ENCODE peak calls at places on chromosomes 6 and 20, in ten cellular contexts. One of them, this sample, is unnamed. For H3K9me3, H3K4me1 and H3K36me3, the result is how much of the 10 kb centered on the place peaks cover.

GRCh38 chr6:30206799-30207618 is 6.2 kb downstream of the TRIM26 start:
- DNase-seq in IMR-90: peak
- DNase-seq in psoas muscle: no peak
- DNase-seq in PC-9: peak
- DNase-seq in pancreas: no peak
- DNase-seq in ascending aorta: no peak
- DNase-seq in lung: peak
- DNase-seq in tibial artery: no peak
- DNase-seq in NT2/D1: no peak
- DNase-seq in GM12878: no peak
- DNase-seq in this sample: no peak

GRCh38 chr6:129181001-129181400 is 298.1 kb downstream of the LAMA2 start:
- DNase-seq in IMR-90: no peak
- DNase-seq in psoas muscle: no peak
- DNase-seq in PC-9: no peak
- DNase-seq in pancreas: no peak
- DNase-seq in ascending aorta: no peak
- DNase-seq in lung: no peak
- DNase-seq in tibial artery: no peak
- DNase-seq in NT2/D1: no peak
- DNase-seq in GM12878: no peak
- DNase-seq in this sample: no peak

GRCh38 chr6:137145421-137145820 is 28.0 kb downstream of the IL22RA2 start:
- DNase-seq in IMR-90: no peak
- DNase-seq in psoas muscle: no peak
- DNase-seq in PC-9: no peak
- DNase-seq in pancreas: no peak
- DNase-seq in ascending aorta: no peak
- DNase-seq in lung: no peak
- DNase-seq in tibial artery: no peak
- DNase-seq in NT2/D1: no peak
- DNase-seq in GM12878: no peak
- DNase-seq in this sample: no peak

GRCh38 chr6:74369556-74369993 is 673.6 kb downstream of the CD109 start:
- DNase-seq in IMR-90: peak
- DNase-seq in psoas muscle: no peak
- DNase-seq in PC-9: no peak
- DNase-seq in pancreas: no peak
- DNase-seq in ascending aorta: no peak
- DNase-seq in lung: no peak
- DNase-seq in tibial artery: no peak
- DNase-seq in NT2/D1: no peak
- DNase-seq in GM12878: no peak
- DNase-seq in this sample: no peak

GRCh38 chr6:149854532-149854931 is 9.6 kb downstream of the LRP11 start:
- DNase-seq in IMR-90: no peak
- DNase-seq in psoas muscle: no peak
- DNase-seq in PC-9: peak
- DNase-seq in pancreas: no peak
- DNase-seq in ascending aorta: no peak
- DNase-seq in lung: peak
- DNase-seq in tibial artery: no peak
- DNase-seq in NT2/D1: no peak
- DNase-seq in GM12878: no peak
- DNase-seq in this sample: no peak

GRCh38 chr6:56311086-56311485 is 63.7 kb upstream of the COL21A1 start:
- DNase-seq in IMR-90: no peak
- DNase-seq in psoas muscle: no peak
- DNase-seq in PC-9: no peak
- DNase-seq in pancreas: no peak
- DNase-seq in ascending aorta: no peak
- DNase-seq in lung: no peak
- DNase-seq in tibial artery: no peak
- DNase-seq in NT2/D1: no peak
- DNase-seq in GM12878: no peak
- DNase-seq in this sample: no peak

GRCh38 chr6:150863213-150863928 is 2.1 kb upstream of the MTHFD1L start:
- DNase-seq in IMR-90: no peak
- DNase-seq in psoas muscle: no peak
- DNase-seq in PC-9: no peak
- DNase-seq in pancreas: no peak
- DNase-seq in ascending aorta: peak
- DNase-seq in lung: no peak
- DNase-seq in tibial artery: no peak
- DNase-seq in NT2/D1: no peak
- DNase-seq in GM12878: no peak
- DNase-seq in this sample: no peak

GRCh38 chr6:77231438-77232305 is 231.6 kb downstream of the HTR1B start:
- DNase-seq in IMR-90: peak
- DNase-seq in psoas muscle: no peak
- DNase-seq in PC-9: no peak
- DNase-seq in pancreas: no peak
- DNase-seq in ascending aorta: no peak
- DNase-seq in lung: peak
- DNase-seq in tibial artery: no peak
- DNase-seq in NT2/D1: no peak
- DNase-seq in GM12878: no peak
- DNase-seq in this sample: no peak

GRCh38 chr20:63529861-63530787 is 7.1 kb downstream of the PTK6 start:
- DNase-seq in IMR-90: no peak
- DNase-seq in psoas muscle: peak
- DNase-seq in PC-9: no peak
- DNase-seq in pancreas: no peak
- DNase-seq in ascending aorta: no peak
- DNase-seq in lung: no peak
- DNase-seq in tibial artery: no peak
- DNase-seq in NT2/D1: no peak
- DNase-seq in GM12878: no peak
- DNase-seq in this sample: no peak

GRCh38 chr6:20432692-20433091 is 31.0 kb downstream of the E2F3 start:
- DNase-seq in IMR-90: no peak
- DNase-seq in psoas muscle: no peak
- DNase-seq in PC-9: no peak
- DNase-seq in pancreas: no peak
- DNase-seq in ascending aorta: no peak
- DNase-seq in lung: no peak
- DNase-seq in tibial artery: no peak
- DNase-seq in NT2/D1: no peak
- DNase-seq in GM12878: no peak
- DNase-seq in this sample: no peak

GRCh38 chr6:22442826-22443225 is 126.5 kb upstream of the HDGFL1 start:
- DNase-seq in IMR-90: peak
- DNase-seq in psoas muscle: no peak
- DNase-seq in PC-9: no peak
- DNase-seq in pancreas: no peak
- DNase-seq in ascending aorta: no peak
- DNase-seq in lung: no peak
- DNase-seq in tibial artery: no peak
- DNase-seq in NT2/D1: no peak
- DNase-seq in GM12878: no peak
- DNase-seq in this sample: no peak

GRCh38 chr6:132712366-132712765 is 1.5 kb downstream of the VNN1 start:
- DNase-seq in IMR-90: peak
- DNase-seq in psoas muscle: no peak
- DNase-seq in PC-9: peak
- DNase-seq in pancreas: no peak
- DNase-seq in ascending aorta: no peak
- DNase-seq in lung: no peak
- DNase-seq in tibial artery: no peak
- DNase-seq in NT2/D1: no peak
- DNase-seq in GM12878: no peak
- DNase-seq in this sample: no peak

GRCh38 chr6:121748376-121748775 is 312.9 kb downstream of the GJA1 start:
- DNase-seq in IMR-90: peak
- DNase-seq in psoas muscle: no peak
- DNase-seq in PC-9: no peak
- DNase-seq in pancreas: no peak
- DNase-seq in ascending aorta: no peak
- DNase-seq in lung: no peak
- DNase-seq in tibial artery: no peak
- DNase-seq in NT2/D1: no peak
- DNase-seq in GM12878: no peak
- DNase-seq in this sample: no peak

GRCh38 chr6:34301408-34301807 is 52.6 kb upstream of the SMIM29 start:
- DNase-seq in IMR-90: peak
- DNase-seq in psoas muscle: peak
- DNase-seq in PC-9: no peak
- DNase-seq in pancreas: peak
- DNase-seq in ascending aorta: peak
- DNase-seq in lung: peak
- DNase-seq in tibial artery: peak
- DNase-seq in NT2/D1: no peak
- DNase-seq in GM12878: no peak
- DNase-seq in this sample: no peak

GRCh38 chr20:63955281-63955845 is 853 bp downstream of the UCKL1 start:
- DNase-seq in IMR-90: no peak
- DNase-seq in psoas muscle: no peak
- DNase-seq in PC-9: peak
- DNase-seq in pancreas: no peak
- DNase-seq in ascending aorta: no peak
- DNase-seq in lung: no peak
- DNase-seq in tibial artery: no peak
- DNase-seq in NT2/D1: no peak
- DNase-seq in GM12878: no peak
- DNase-seq in this sample: no peak

GRCh38 chr6:79821859-79822258 is 125.5 kb downstream of the ELOVL4 start:
- DNase-seq in IMR-90: peak
- DNase-seq in psoas muscle: no peak
- DNase-seq in PC-9: no peak
- DNase-seq in pancreas: no peak
- DNase-seq in ascending aorta: no peak
- DNase-seq in lung: no peak
- DNase-seq in tibial artery: no peak
- DNase-seq in NT2/D1: no peak
- DNase-seq in GM12878: no peak
- DNase-seq in this sample: no peak

GRCh38 chr6:87257975-87258374 is 64.4 kb upstream of the SMIM8 start:
- DNase-seq in IMR-90: no peak
- DNase-seq in psoas muscle: no peak
- DNase-seq in PC-9: no peak
- DNase-seq in pancreas: no peak
- DNase-seq in ascending aorta: no peak
- DNase-seq in lung: no peak
- DNase-seq in tibial artery: no peak
- DNase-seq in NT2/D1: no peak
- DNase-seq in GM12878: no peak
- DNase-seq in this sample: no peak

GRCh38 chr20:55417797-55418196 is 587.5 kb downstream of the CBLN4 start:
- DNase-seq in IMR-90: no peak
- DNase-seq in psoas muscle: no peak
- DNase-seq in PC-9: no peak
- DNase-seq in pancreas: no peak
- DNase-seq in ascending aorta: no peak
- DNase-seq in lung: no peak
- DNase-seq in tibial artery: no peak
- DNase-seq in NT2/D1: no peak
- DNase-seq in GM12878: no peak
- DNase-seq in this sample: no peak

GRCh38 chr20:55415567-55416142 is 589.7 kb downstream of the CBLN4 start:
- DNase-seq in IMR-90: no peak
- DNase-seq in psoas muscle: no peak
- DNase-seq in PC-9: no peak
- DNase-seq in pancreas: no peak
- DNase-seq in ascending aorta: no peak
- DNase-seq in lung: no peak
- DNase-seq in tibial artery: no peak
- DNase-seq in NT2/D1: peak
- DNase-seq in GM12878: no peak
- DNase-seq in this sample: no peak
- H3K9me3 ChIP-seq in IMR-90: under half
- H3K9me3 ChIP-seq in psoas muscle: under half
- H3K9me3 ChIP-seq in PC-9: under half
- H3K9me3 ChIP-seq in pancreas: under half
- H3K9me3 ChIP-seq in ascending aorta: under half
- H3K9me3 ChIP-seq in lung: under half
- H3K9me3 ChIP-seq in tibial artery: under half
- H3K9me3 ChIP-seq in NT2/D1: under half
- H3K9me3 ChIP-seq in GM12878: under half
- H3K9me3 ChIP-seq in this sample: under half

GRCh38 chr20:4226330-4227084 is 211.1 kb upstream of the RNF24 start:
- DNase-seq in IMR-90: no peak
- DNase-seq in psoas muscle: no peak
- DNase-seq in PC-9: no peak
- DNase-seq in pancreas: no peak
- DNase-seq in ascending aorta: no peak
- DNase-seq in lung: no peak
- DNase-seq in tibial artery: no peak
- DNase-seq in NT2/D1: no peak
- DNase-seq in GM12878: no peak
- DNase-seq in this sample: no peak
- H3K4me1 ChIP-seq in IMR-90: under half
- H3K4me1 ChIP-seq in psoas muscle: under half
- H3K4me1 ChIP-seq in PC-9: under half
- H3K4me1 ChIP-seq in pancreas: under half
- H3K4me1 ChIP-seq in ascending aorta: under half
- H3K4me1 ChIP-seq in lung: under half
- H3K4me1 ChIP-seq in tibial artery: under half
- H3K4me1 ChIP-seq in NT2/D1: under half
- H3K4me1 ChIP-seq in GM12878: under half
- H3K4me1 ChIP-seq in this sample: under half

GRCh38 chr20:44948513-44948912 is 11.7 kb downstream of the TOMM34 start:
- DNase-seq in IMR-90: no peak
- DNase-seq in psoas muscle: no peak
- DNase-seq in PC-9: no peak
- DNase-seq in pancreas: no peak
- DNase-seq in ascending aorta: no peak
- DNase-seq in lung: no peak
- DNase-seq in tibial artery: no peak
- DNase-seq in NT2/D1: no peak
- DNase-seq in GM12878: no peak
- DNase-seq in this sample: no peak
- H3K36me3 ChIP-seq in IMR-90: under half
- H3K36me3 ChIP-seq in psoas muscle: under half
- H3K36me3 ChIP-seq in PC-9: half or more
- H3K36me3 ChIP-seq in pancreas: half or more
- H3K36me3 ChIP-seq in ascending aorta: half or more
- H3K36me3 ChIP-seq in lung: under half
- H3K36me3 ChIP-seq in tibial artery: half or more
- H3K36me3 ChIP-seq in NT2/D1: half or more
- H3K36me3 ChIP-seq in GM12878: half or more
- H3K36me3 ChIP-seq in this sample: half or more

GRCh38 chr20:31236953-31237352 is 20.5 kb upstream of the DEFB115 start:
- DNase-seq in IMR-90: no peak
- DNase-seq in psoas muscle: no peak
- DNase-seq in PC-9: no peak
- DNase-seq in pancreas: no peak
- DNase-seq in ascending aorta: no peak
- DNase-seq in lung: no peak
- DNase-seq in tibial artery: no peak
- DNase-seq in NT2/D1: no peak
- DNase-seq in GM12878: no peak
- DNase-seq in this sample: no peak
- H3K9me3 ChIP-seq in IMR-90: under half
- H3K9me3 ChIP-seq in psoas muscle: half or more
- H3K9me3 ChIP-seq in PC-9: half or more
- H3K9me3 ChIP-seq in pancreas: under half
- H3K9me3 ChIP-seq in ascending aorta: under half
- H3K9me3 ChIP-seq in lung: under half
- H3K9me3 ChIP-seq in tibial artery: under half
- H3K9me3 ChIP-seq in NT2/D1: half or more
- H3K9me3 ChIP-seq in GM12878: under half
- H3K9me3 ChIP-seq in this sample: under half

GRCh38 chr6:159736908-159737307 is 9.6 kb downstream of the WTAP start:
- DNase-seq in IMR-90: no peak
- DNase-seq in psoas muscle: no peak
- DNase-seq in PC-9: no peak
- DNase-seq in pancreas: no peak
- DNase-seq in ascending aorta: no peak
- DNase-seq in lung: no peak
- DNase-seq in tibial artery: no peak
- DNase-seq in NT2/D1: no peak
- DNase-seq in GM12878: no peak
- DNase-seq in this sample: no peak
- H3K4me1 ChIP-seq in IMR-90: under half
- H3K4me1 ChIP-seq in psoas muscle: under half
- H3K4me1 ChIP-seq in PC-9: under half
- H3K4me1 ChIP-seq in pancreas: under half
- H3K4me1 ChIP-seq in ascending aorta: under half
- H3K4me1 ChIP-seq in lung: under half
- H3K4me1 ChIP-seq in tibial artery: half or more
- H3K4me1 ChIP-seq in NT2/D1: under half
- H3K4me1 ChIP-seq in GM12878: under half
- H3K4me1 ChIP-seq in this sample: under half